ENCODE peak calls at places on chromosome 14, in five cellular contexts. Y is aorta, K is transverse colon, Q is tibial artery, I is left ventricle myocardium inferior. N is an unnamed sample.
A peak's percentile ranks its signal among the peaks of the same experiment; 100 is the strongest.

GRCh38 chr14:76867536-76868452 is 41.6 kb downstream of the LRRC74A start:
- DNase-seq in Y (peak; percentile 80), K (peak; percentile 17), Q (no peak), I (peak; percentile 48), N (no peak)

GRCh38 chr14:52694761-52695480 is 437 bp downstream of the ERO1A start:
- DNase-seq in Y (peak; percentile 62), K (peak; percentile 64), Q (peak; percentile 74), I (peak; percentile 26), N (peak; percentile 48)

GRCh38 chr14:70782361-70782760 is 27.0 kb downstream of the MAP3K9 start:
- DNase-seq in Y (no peak), K (no peak), Q (no peak), I (no peak), N (no peak)

GRCh38 chr14:99430491-99430890 is 50.2 kb downstream of the SETD3 start:
- DNase-seq in Y (no peak), K (no peak), Q (no peak), I (no peak), N (peak; percentile 31)

GRCh38 chr14:91749857-91750256 is 18.0 kb upstream of the CATSPERB start:
- DNase-seq in Y (no peak), K (no peak), Q (no peak), I (no peak), N (no peak)

GRCh38 chr14:88611878-88612277 is 49.0 kb downstream of the ZC3H14 start:
- DNase-seq in Y (no peak), K (no peak), Q (no peak), I (no peak), N (no peak)

GRCh38 chr14:55715889-55716288 is 135.9 kb downstream of the KTN1 start:
- DNase-seq in Y (no peak), K (no peak), Q (peak; percentile 81), I (no peak), N (no peak)

GRCh38 chr14:33567736-33568124 is 383.1 kb downstream of the EGLN3 start:
- DNase-seq in Y (no peak), K (no peak), Q (no peak), I (no peak), N (no peak)

GRCh38 chr14:101113108-101113612 is 209.6 kb upstream of the RTL1 start:
- DNase-seq in Y (no peak), K (no peak), Q (peak; percentile 60), I (no peak), N (no peak)

GRCh38 chr14:80658733-80659132 is 282.8 kb downstream of the CEP128 start:
- DNase-seq in Y (no peak), K (no peak), Q (no peak), I (no peak), N (no peak)

DNA sequence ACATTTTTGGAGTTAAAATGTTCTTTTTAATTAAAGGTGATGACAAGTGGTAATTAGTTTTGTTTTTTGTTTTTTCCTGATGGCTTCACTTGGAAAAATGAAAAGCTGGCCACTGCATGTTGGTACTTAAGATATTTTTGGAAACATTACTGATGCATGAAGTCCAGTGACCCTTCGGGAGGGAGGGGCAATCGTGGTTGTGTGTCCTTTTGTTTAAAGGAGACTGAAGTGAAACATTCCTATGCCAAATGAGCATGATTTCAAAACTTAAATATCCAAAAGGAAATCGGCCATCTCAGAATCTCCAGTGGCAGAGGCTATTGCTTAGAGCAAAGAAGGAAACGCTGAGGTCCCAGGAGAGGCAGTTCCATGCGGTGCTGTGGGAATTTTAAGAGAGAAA is 20.1 kb downstream of the LTBP2 start:
- DNase-seq in Y (peak; percentile 61), K (no peak), Q (no peak), I (no peak), N (peak; percentile 89)
- H3K4me1 ChIP-seq in Y (peaks cover 8% of the 10 kb centered on the region), K (peaks cover 20% of the 10 kb centered on the region), Q (peaks cover 38% of the 10 kb centered on the region), I (peaks cover 72% of the 10 kb centered on the region), N (peaks cover 92% of the 10 kb centered on the region)

GRCh38 chr14:58152569-58152857 is 500 bp upstream of the ARMH4 start:
- DNase-seq in Y (no peak), K (no peak), Q (no peak), I (no peak), N (no peak)
- H3K27ac ChIP-seq in Y (peak overlapping the region; percentile 33), K (peak overlapping the region; percentile 63), Q (peak overlapping the region; percentile 75), I (peak overlapping the region; percentile 83), N (peak overlapping the region; percentile 13)

DNA sequence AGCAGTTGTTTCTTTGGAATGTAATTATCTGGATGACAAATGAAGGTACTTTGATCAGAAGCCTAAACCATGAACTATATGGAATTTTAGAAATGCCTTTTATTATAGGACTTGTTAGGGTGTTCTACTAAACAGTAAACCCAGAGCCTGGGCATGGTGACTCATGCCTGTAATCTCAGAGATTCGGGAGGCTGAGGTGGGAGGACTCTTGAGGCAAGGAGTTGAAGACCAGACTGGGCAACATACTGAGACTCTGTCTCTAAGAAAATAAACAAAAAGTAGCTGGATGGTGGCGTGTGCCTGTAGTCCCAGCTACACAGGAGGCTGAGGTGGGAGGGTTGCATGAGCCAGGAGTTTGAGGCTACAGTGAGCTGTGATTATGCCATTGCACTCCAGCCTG is 23.9 kb downstream of the PALS1 start:
- DNase-seq in Y (no peak), K (no peak), Q (no peak), I (no peak), N (no peak)
- H3K4me1 ChIP-seq in Y (peaks cover 7% of the 10 kb centered on the region), K (peaks cover 11% of the 10 kb centered on the region), Q (peaks cover 23% of the 10 kb centered on the region), I (peaks cover 61% of the 10 kb centered on the region), N (peaks cover 30% of the 10 kb centered on the region)

GRCh38 chr14:34858765-34859164 is 16.4 kb downstream of the BAZ1A start:
- DNase-seq in Y (no peak), K (no peak), Q (no peak), I (no peak), N (no peak)

GRCh38 chr14:34851395-34851794 is 23.8 kb downstream of the BAZ1A start:
- DNase-seq in Y (no peak), K (no peak), Q (no peak), I (no peak), N (no peak)

GRCh38 chr14:34857689-34858449 is 17.3 kb downstream of the BAZ1A start:
- DNase-seq in Y (no peak), K (no peak), Q (no peak), I (no peak), N (no peak)

DNA sequence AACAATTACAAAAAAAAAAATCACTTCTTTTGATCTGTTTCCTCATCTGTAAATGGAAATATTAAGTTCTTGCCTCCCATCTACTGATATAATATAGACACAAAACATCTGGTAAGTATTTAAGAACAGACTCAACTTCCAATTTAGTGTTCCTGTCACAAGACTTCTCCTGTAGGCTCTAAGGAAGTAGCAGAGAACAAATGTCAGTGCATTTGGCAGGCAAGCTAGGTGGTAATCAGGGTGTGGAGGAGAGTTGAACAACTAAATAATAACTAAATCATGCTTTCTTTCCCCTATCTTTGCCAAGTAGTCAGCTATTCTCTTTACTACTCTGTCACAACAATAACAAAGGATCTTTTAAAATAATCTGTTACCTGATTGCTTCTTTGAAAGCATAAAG is 22.1 kb downstream of the BAZ1A start:
- DNase-seq in Y (no peak), K (no peak), Q (no peak), I (no peak), N (no peak)
- H3K27ac ChIP-seq in Y (no peak overlapping the region), K (no peak overlapping the region), Q (no peak overlapping the region), I (no peak overlapping the region), N (no peak overlapping the region)

GRCh38 chr14:22471545-22472121 is 117.4 kb downstream of the DAD1 start:
- DNase-seq in Y (peak; percentile 68), K (peak; percentile 46), Q (no peak), I (peak; percentile 38), N (peak; percentile 60)
- H3K4me1 ChIP-seq in Y (no peaks in the 10 kb centered on the region), K (no peaks in the 10 kb centered on the region), Q (peaks cover 2% of the 10 kb centered on the region), I (peaks cover 47% of the 10 kb centered on the region), N (no peaks in the 10 kb centered on the region)

GRCh38 chr14:60757617-60758016 is 23.1 kb downstream of the MNAT1 start:
- DNase-seq in Y (no peak), K (no peak), Q (no peak), I (no peak), N (no peak)
- H3K27ac ChIP-seq in Y (no peak overlapping the region), K (no peak overlapping the region), Q (no peak overlapping the region), I (no peak overlapping the region), N (no peak overlapping the region)

GRCh38 chr14:48560421-48560820 is 885.0 kb upstream of the MDGA2 start:
- DNase-seq in Y (no peak), K (no peak), Q (no peak), I (no peak), N (no peak)
- H3K4me1 ChIP-seq in Y (no peaks in the 10 kb centered on the region), K (no peaks in the 10 kb centered on the region), Q (no peaks in the 10 kb centered on the region), I (no peaks in the 10 kb centered on the region), N (no peaks in the 10 kb centered on the region)